ENCODE peak calls at places on chromosomes 5 and 9, in seven cellular contexts. J is CD8-positive, alpha-beta memory T cell; L is endothelial cell of umbilical vein; M is naive thymus-derived CD4-positive, alpha-beta T cell; Q is Karpas-422; C is right lobe of liver; I is heart right ventricle. V is an unnamed sample.

GRCh38 chr5:109585012-109585599 is 104.6 kb upstream of the MAN2A1 start:
- DNase-seq in L (peak; percentile 20), J (no peak), Q (no peak), C (no peak), I (no peak), M (no peak), V (no peak)

GRCh38 chr9:35636135-35636876 is 14.4 kb downstream of the SIT1 start:
- DNase-seq in C (no peak), M (no peak), Q (peak; percentile 56), J (no peak), L (no peak), I (no peak), V (no peak)

GRCh38 chr9:93976973-93977372 is 21.8 kb upstream of the BARX1 start:
- DNase-seq in I (no peak), M (no peak), L (no peak), Q (no peak), J (no peak), C (no peak), V (no peak)

GRCh38 chr9:95171001-95171400 is 146.5 kb downstream of the FANCC start:
- DNase-seq in I (no peak), C (no peak), Q (peak; percentile 77), J (no peak), L (peak; percentile 84), M (no peak), V (no peak)

GRCh38 chr5:33936004-33936380 is 194 bp upstream of the RXFP3 start:
- DNase-seq in Q (no peak), I (peak; percentile 68), M (peak; percentile 40), C (peak; percentile 64), L (peak; percentile 46), J (peak; percentile 4), V (peak; percentile 21)

GRCh38 chr5:138352722-138353549 is 451 bp downstream of the KDM3B start:
- DNase-seq in C (peak; percentile 78), I (peak; percentile 66), J (peak; percentile 76), Q (peak; percentile 88), M (peak; percentile 79), L (peak; percentile 75), V (peak; percentile 62)

GRCh38 chr5:168513861-168514428 is 15.2 kb upstream of the FBLL1 start:
- DNase-seq in J (no peak), L (no peak), I (no peak), C (no peak), M (no peak), Q (no peak), V (no peak)

GRCh38 chr5:66991746-66992145 is 204.9 kb downstream of the CD180 start:
- DNase-seq in L (no peak), I (no peak), J (no peak), Q (no peak), M (no peak), C (no peak), V (no peak)

GRCh38 chr5:43042176-43042625 is 2.1 kb upstream of the ANXA2R start:
- DNase-seq in J (peak; percentile 91), C (peak; percentile 80), Q (peak; percentile 95), M (peak; percentile 93), I (peak; percentile 79), L (no peak), V (peak; percentile 54)

GRCh38 chr5:143073761-143074160 is 303.6 kb downstream of the ARHGAP26 start:
- DNase-seq in C (no peak), J (no peak), I (no peak), M (no peak), Q (no peak), L (no peak), V (no peak)

GRCh38 chr5:138469540-138470321 is 4.5 kb downstream of the EGR1 start:
- DNase-seq in I (no peak), C (no peak), M (no peak), Q (no peak), J (no peak), L (peak; percentile 22), V (no peak)

GRCh38 chr5:132224721-132225120 is 2.9 kb downstream of the P4HA2 start:
- DNase-seq in J (no peak), C (no peak), M (no peak), L (no peak), Q (no peak), I (no peak), V (no peak)

GRCh38 chr5:370959-371810 is 49.7 kb downstream of the AHRR start:
- DNase-seq in I (no peak), M (no peak), Q (no peak), J (no peak), C (no peak), L (no peak), V (peak; percentile 2)

GRCh38 chr9:78590068-78590467 is 293.1 kb downstream of the PSAT1 start:
- DNase-seq in I (no peak), L (no peak), Q (no peak), M (no peak), J (no peak), C (no peak), V (no peak)

GRCh38 chr9:129596541-129597328 is 24.2 kb downstream of the C9orf50 start:
- DNase-seq in J (no peak), C (no peak), Q (no peak), M (no peak), L (no peak), I (peak; percentile 66), V (peak; percentile 43)

GRCh38 chr9:129598089-129598596 is 22.8 kb downstream of the C9orf50 start:
- DNase-seq in I (no peak), M (no peak), J (no peak), L (no peak), C (no peak), Q (no peak), V (no peak)

GRCh38 chr9:129595903-129596540 is 24.9 kb downstream of the C9orf50 start:
- DNase-seq in I (no peak), L (no peak), M (no peak), J (no peak), C (no peak), Q (no peak), V (no peak)

GRCh38 chr9:129595323-129595741 is 25.6 kb downstream of the C9orf50 start:
- DNase-seq in J (no peak), M (no peak), I (no peak), C (no peak), L (no peak), Q (no peak), V (peak; percentile 51)

DNA sequence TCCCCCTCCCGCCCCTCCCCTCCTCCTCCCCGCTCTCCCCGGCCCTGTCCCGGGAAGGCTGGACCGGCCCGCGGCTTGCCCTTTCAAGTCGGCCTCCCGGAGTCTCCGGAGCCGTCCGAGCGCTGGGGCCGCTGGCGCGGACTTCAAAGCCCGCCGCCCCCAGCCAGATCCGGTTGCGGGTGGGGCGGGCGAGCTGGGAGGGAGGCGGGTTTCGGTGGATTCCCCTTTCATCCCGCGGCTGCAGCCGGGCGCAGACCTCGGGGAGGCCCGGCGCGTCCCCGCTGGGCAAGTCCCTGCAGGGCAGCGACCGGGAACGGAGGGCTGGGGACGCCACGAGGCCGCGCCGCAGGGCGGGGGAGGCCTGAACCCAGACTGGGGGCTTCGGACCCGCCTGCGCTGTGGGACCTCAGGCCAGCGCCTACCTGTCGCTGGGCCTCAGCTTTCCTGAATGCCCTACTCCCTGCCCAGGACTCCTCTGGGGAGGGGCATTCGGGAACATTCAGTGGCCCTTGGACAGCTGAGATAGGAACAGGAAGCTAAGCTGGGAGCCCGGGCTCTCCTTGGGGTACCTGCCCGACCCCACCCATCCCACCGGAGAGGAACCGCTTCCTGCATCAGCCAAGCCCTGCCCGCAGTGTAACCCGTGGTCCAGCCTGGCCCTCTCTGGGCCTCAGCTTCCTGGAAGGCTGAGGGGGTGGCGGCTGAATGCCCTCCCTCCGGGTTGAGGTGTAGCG is 23.4 kb downstream of the C9orf50 start:
- DNase-seq in Q (no peak), L (peak; percentile 34), I (peak; percentile 75), M (no peak), C (no peak), J (no peak), V (peak; percentile 66)
- H3K27ac ChIP-seq in Q (no peak overlapping the region), L (peak overlapping the region; percentile 18), I (peak overlapping the region; percentile 92), M (no peak overlapping the region), C (peak overlapping the region; percentile 55), J (no peak overlapping the region), V (peak overlapping the region; percentile 80)

GRCh38 chr5:180860273-180860886 is 696 bp downstream of the ZFP62 start:
- DNase-seq in J (peak; percentile 75), M (peak; percentile 78), I (peak; percentile 25), C (no peak), L (no peak), Q (peak; percentile 88), V (no peak)
- H3K27ac ChIP-seq in J (peak overlapping the region; percentile 86), M (peak overlapping the region; percentile 83), I (peak overlapping the region; percentile 97), C (peak overlapping the region; percentile 76), L (peak overlapping the region; percentile 55), Q (peak overlapping the region; percentile 78), V (peak overlapping the region; percentile 90)

GRCh38 chr9:90024419-90024818 is 419.6 kb downstream of the GADD45G start:
- DNase-seq in L (no peak), Q (no peak), C (no peak), I (no peak), J (no peak), M (no peak), V (no peak)
- H3K27ac ChIP-seq in L (no peak overlapping the region), Q (no peak overlapping the region), C (no peak overlapping the region), I (no peak overlapping the region), J (no peak overlapping the region), M (no peak overlapping the region), V (no peak overlapping the region)

GRCh38 chr9:88990721-88991065 is 575 bp upstream of the S1PR3 start:
- DNase-seq in C (no peak), L (peak; percentile 41), Q (no peak), J (no peak), M (no peak), I (peak; percentile 49), V (no peak)
- H3K27ac ChIP-seq in C (peak overlapping the region; percentile 4), L (no peak overlapping the region), Q (no peak overlapping the region), J (no peak overlapping the region), M (no peak overlapping the region), I (peak overlapping the region; percentile 67), V (peak overlapping the region; percentile 68)

DNA sequence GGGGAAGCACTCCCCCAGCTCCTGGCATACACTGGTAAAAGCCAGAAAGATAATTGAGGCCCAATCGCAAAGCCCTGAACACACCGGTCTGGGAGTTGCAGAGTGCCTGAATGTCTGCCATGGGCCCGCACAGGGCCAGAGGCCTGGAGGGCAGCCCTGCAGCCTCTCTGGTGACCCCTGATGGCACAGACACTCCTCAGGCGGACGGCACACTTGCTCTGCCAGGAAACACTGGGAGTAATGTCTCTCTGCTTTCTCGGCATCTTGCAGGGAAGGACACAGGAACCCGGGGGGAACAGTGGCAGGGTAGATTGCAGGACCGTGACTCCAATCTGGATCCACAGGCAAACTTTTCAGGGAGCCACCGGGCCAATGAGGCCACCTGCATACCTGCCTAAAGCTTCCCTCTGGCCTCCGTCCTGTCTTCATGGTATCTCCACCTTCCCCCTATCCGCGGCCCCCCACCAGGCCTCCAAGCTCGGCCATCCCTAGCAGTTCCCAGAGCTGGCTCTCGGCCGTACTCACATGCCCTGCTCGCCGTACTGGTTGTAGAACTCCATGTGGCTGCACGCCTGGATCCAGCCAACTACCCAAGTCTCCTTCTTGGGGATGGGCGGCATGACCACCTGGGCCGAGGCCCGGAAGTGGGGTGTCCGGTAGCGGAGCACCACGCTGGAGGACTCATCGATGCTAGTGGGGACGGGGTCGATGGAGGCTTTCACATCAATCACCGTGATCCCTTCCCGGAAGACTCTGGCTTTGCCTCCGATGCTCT is 791 bp downstream of the FAM78A start:
- DNase-seq in Q (peak; percentile 87), M (no peak), I (peak; percentile 71), J (no peak), L (peak; percentile 59), C (no peak), V (no peak)
- H3K27ac ChIP-seq in Q (peak overlapping the region; percentile 82), M (peak overlapping the region; percentile 96), I (peak overlapping the region; percentile 99), J (peak overlapping the region; percentile 94), L (peak overlapping the region; percentile 73), C (peak overlapping the region; percentile 74), V (no peak overlapping the region)